ENCODE peak calls at places on chromosomes 7 and 10, in ten cellular contexts. F, C, T, S, G, W, K, Y, B and M are unnamed samples.

GRCh38 chr7:55236454-55236853 is 128.7 kb upstream of the LANCL2 start:
- DNase-seq in F (no peak), S (no peak), W (no peak), K (no peak), B (no peak), C (no peak), T (no peak), G (no peak), Y (no peak), M (no peak)

GRCh38 chr7:3866279-3866678 is 565.2 kb downstream of the SDK1 start:
- DNase-seq in K (no peak), C (no peak), S (no peak), F (no peak), Y (no peak), B (no peak), W (no peak), T (no peak), G (no peak), M (no peak)

GRCh38 chr7:117484988-117485655 is 5.3 kb downstream of the CFTR start:
- DNase-seq in S (no peak), G (no peak), T (no peak), F (no peak), Y (no peak), W (no peak), B (no peak), K (no peak), C (no peak), M (no peak)

GRCh38 chr10:21172774-21173432 is 275.8 kb upstream of the NEBL start:
- DNase-seq in F (no peak), K (no peak), B (no peak), S (peak), W (peak), Y (no peak), C (no peak), T (peak), G (no peak), M (no peak)

GRCh38 chr10:126458453-126458852 is 70.2 kb upstream of the ADAM12 start:
- DNase-seq in F (no peak), Y (no peak), K (peak), B (no peak), T (no peak), S (no peak), W (peak), G (peak), C (peak), M (no peak)

GRCh38 chr10:50582766-50583762 is 40.7 kb downstream of the SGMS1 start:
- DNase-seq in Y (no peak), W (no peak), S (no peak), F (no peak), B (no peak), C (no peak), T (no peak), K (no peak), G (no peak), M (no peak)

GRCh38 chr10:17910144-17910789 is 41.5 kb upstream of the SLC39A12 start:
- DNase-seq in C (peak), G (peak), W (peak), B (no peak), S (peak), F (no peak), K (peak), T (no peak), Y (no peak), M (no peak)

GRCh38 chr10:124678566-124679240 is 65.5 kb downstream of the FAM53B start:
- DNase-seq in Y (no peak), W (no peak), K (no peak), S (no peak), B (no peak), G (no peak), T (peak), F (no peak), C (no peak), M (no peak)

GRCh38 chr7:1769286-1770200 is 99.5 kb downstream of the ELFN1 start:
- DNase-seq in C (no peak), G (no peak), F (no peak), S (no peak), W (no peak), B (no peak), Y (no peak), T (no peak), K (no peak), M (no peak)

GRCh38 chr10:44906476-44906875 is 4.7 kb upstream of the TMEM72 start:
- DNase-seq in B (no peak), G (no peak), Y (no peak), F (no peak), W (no peak), K (no peak), T (no peak), S (no peak), C (no peak), M (no peak)

GRCh38 chr7:68420342-68420750 is 1177.9 kb upstream of the AUTS2 start:
- DNase-seq in B (no peak), T (no peak), C (no peak), G (no peak), F (no peak), K (no peak), S (no peak), Y (no peak), W (no peak), M (no peak)

GRCh38 chr10:48247680-48248079 is 26.8 kb downstream of the FRMPD2 start:
- DNase-seq in T (no peak), K (peak), B (no peak), W (no peak), G (no peak), C (no peak), F (no peak), Y (no peak), S (no peak), M (no peak)

GRCh38 chr10:121374121-121374520 is 224.1 kb downstream of the FGFR2 start:
- DNase-seq in G (no peak), F (no peak), Y (no peak), C (no peak), T (no peak), K (no peak), B (no peak), W (no peak), S (no peak), M (no peak)

GRCh38 chr10:71770789-71771188 is 2.5 kb downstream of the VSIR start:
- DNase-seq in G (peak), C (no peak), B (no peak), K (no peak), W (peak), Y (no peak), F (no peak), S (no peak), T (no peak), M (no peak)

GRCh38 chr7:100966542-100967291 is 2.6 kb upstream of the MUC12 start:
- DNase-seq in B (peak), S (no peak), Y (no peak), W (no peak), K (no peak), C (no peak), T (no peak), G (no peak), F (no peak), M (no peak)

GRCh38 chr10:86368046-86368445 is 1.5 kb upstream of the GRID1 start:
- DNase-seq in W (no peak), S (no peak), K (no peak), G (no peak), Y (no peak), C (no peak), F (no peak), B (no peak), T (no peak), M (no peak)

GRCh38 chr7:44217852-44218402 is 17.1 kb downstream of the YKT6 start:
- DNase-seq in B (no peak), F (no peak), G (no peak), Y (no peak), K (no peak), W (no peak), S (no peak), T (no peak), C (no peak), M (no peak)